ENCODE peak calls at places on chromosomes 6 and 20, in four cellular contexts. X is A549, P is A673, E is foreskin keratinocyte. K is an unnamed sample.

GRCh38 chr6:148852688-148853087 is 105.9 kb downstream of the UST start:
- DNase-seq in X (no peak), E (no peak), P (no peak), K (no peak)

GRCh38 chr20:3172933-3173581 is at the start of gene LZTS3:
- DNase-seq in P (peak; percentile 86), X (peak; percentile 62), E (no peak), K (peak; percentile 80)

GRCh38 chr20:24164360-24164759 is 175.8 kb upstream of the GGTLC1 start:
- DNase-seq in E (no peak), X (peak; percentile 19), P (peak; percentile 35), K (no peak)

GRCh38 chr6:114739656-114740055 is 396.8 kb upstream of the HS3ST5 start:
- DNase-seq in E (peak; percentile 52), P (no peak), X (no peak), K (no peak)

GRCh38 chr6:53986721-53987526 is 124.3 kb upstream of the MLIP start:
- DNase-seq in X (no peak), P (peak; percentile 50), E (peak; percentile 45), K (no peak)

GRCh38 chr6:125597411-125598253 is 151.8 kb upstream of the HEY2 start:
- DNase-seq in X (no peak), P (peak; percentile 6), E (peak; percentile 15), K (peak; percentile 78)

GRCh38 chr20:57499676-57500075 is 25.3 kb downstream of the CTCFL start:
- DNase-seq in X (no peak), P (no peak), E (no peak), K (no peak)

GRCh38 chr6:52691718-52692117 is 20.8 kb downstream of the TMEM14A start:
- DNase-seq in X (no peak), E (no peak), P (no peak), K (no peak)

GRCh38 chr6:35600659-35601125 is 88.0 kb upstream of the TULP1 start:
- DNase-seq in X (no peak), E (no peak), P (no peak), K (no peak)

GRCh38 chr6:1965596-1966224 is 279.7 kb downstream of the GMDS start:
- DNase-seq in E (no peak), P (no peak), X (no peak), K (no peak)

DNA sequence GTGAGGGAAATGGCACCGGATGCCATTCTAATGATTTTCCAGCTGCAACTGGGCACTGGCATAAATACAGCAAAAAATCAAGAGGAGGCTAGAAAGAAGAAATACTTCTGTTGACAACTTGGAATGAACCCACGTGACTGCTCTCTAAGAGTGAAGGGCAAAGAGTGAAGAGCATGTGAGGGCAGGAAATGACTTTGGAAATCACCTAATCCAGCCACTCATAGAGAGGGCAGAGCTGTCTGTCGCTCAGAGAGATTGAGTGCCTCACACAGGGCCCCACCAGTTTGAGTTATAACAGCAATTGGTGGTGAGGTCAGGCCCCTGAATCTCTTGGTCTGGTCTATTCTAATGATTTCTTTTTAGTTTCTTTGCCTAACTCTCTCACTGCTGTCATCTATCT is 3.9 kb upstream of the NEDD9 start:
- DNase-seq in E (peak; percentile 63), P (no peak), X (no peak), K (no peak)
- H3K4me1 ChIP-seq in E (peaks cover 15% of the 10 kb centered on the region), P (peaks cover 13% of the 10 kb centered on the region), X (peaks cover 16% of the 10 kb centered on the region), K (peaks cover 44% of the 10 kb centered on the region)

DNA sequence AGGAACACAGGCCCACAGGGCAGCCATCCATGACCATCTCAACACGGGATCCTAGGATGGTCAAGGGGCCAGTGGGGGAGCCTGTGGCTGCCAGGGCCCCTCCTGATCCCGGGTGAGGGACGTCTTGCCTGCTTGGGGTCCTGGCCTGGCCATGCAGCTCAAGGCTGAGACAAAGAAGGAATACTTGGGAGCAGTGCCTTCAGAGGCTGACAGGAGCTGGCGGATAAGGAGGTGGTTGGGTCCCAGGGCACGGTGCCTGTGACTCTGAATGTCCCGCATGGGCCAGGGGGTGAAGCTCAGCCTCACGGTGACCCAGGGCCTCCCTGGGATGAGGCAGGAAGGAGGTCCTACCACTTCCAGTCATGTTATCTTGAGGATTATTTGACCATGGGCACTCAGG is 95.2 kb downstream of the SMOC2 start:
- DNase-seq in X (no peak), P (no peak), E (no peak), K (no peak)
- H3K4me1 ChIP-seq in X (no peaks in the 10 kb centered on the region), P (no peaks in the 10 kb centered on the region), E (no peaks in the 10 kb centered on the region), K (no peaks in the 10 kb centered on the region)

GRCh38 chr6:83960704-83961103 is 72.9 kb upstream of the MRAP2 start:
- DNase-seq in X (no peak), E (no peak), P (no peak), K (no peak)
- H3K4me1 ChIP-seq in X (no peaks in the 10 kb centered on the region), E (no peaks in the 10 kb centered on the region), P (no peaks in the 10 kb centered on the region), K (no peaks in the 10 kb centered on the region)

GRCh38 chr20:34892671-34893070 is 16.3 kb downstream of the ACSS2 start:
- DNase-seq in P (no peak), E (no peak), X (no peak), K (no peak)

GRCh38 chr20:34894723-34895122 is 18.3 kb downstream of the ACSS2 start:
- DNase-seq in P (no peak), E (no peak), X (no peak), K (no peak)

GRCh38 chr20:34895465-34895864 is 19.1 kb downstream of the ACSS2 start:
- DNase-seq in P (no peak), E (no peak), X (no peak), K (no peak)

GRCh38 chr20:34891166-34892062 is 15.0 kb downstream of the ACSS2 start:
- DNase-seq in X (no peak), E (peak; percentile 83), P (no peak), K (no peak)

GRCh38 chr20:34896086-34896551 is 19.7 kb downstream of the ACSS2 start:
- DNase-seq in P (no peak), E (no peak), X (no peak), K (no peak)
- H3K4me1 ChIP-seq in P (no peaks in the 10 kb centered on the region), E (peaks cover 9% of the 10 kb centered on the region), X (peaks cover 13% of the 10 kb centered on the region), K (peaks cover 33% of the 10 kb centered on the region)

GRCh38 chr6:11367638-11368199 is 135.3 kb upstream of the NEDD9 start:
- DNase-seq in P (peak; percentile 64), X (peak; percentile 75), E (no peak), K (no peak)
- H3K4me1 ChIP-seq in P (peaks cover 10% of the 10 kb centered on the region), X (peaks cover 30% of the 10 kb centered on the region), E (peaks cover 38% of the 10 kb centered on the region), K (peaks cover 76% of the 10 kb centered on the region)

GRCh38 chr20:33664762-33665144 is 2.0 kb upstream of the ACTL10 start:
- DNase-seq in P (no peak), X (no peak), E (no peak), K (no peak)
- H3K4me1 ChIP-seq in P (peaks cover 27% of the 10 kb centered on the region), X (peaks cover 15% of the 10 kb centered on the region), E (no peaks in the 10 kb centered on the region), K (peaks cover 49% of the 10 kb centered on the region)

GRCh38 chr6:112882381-112882780 is 535.3 kb downstream of the RFPL4B start:
- DNase-seq in E (peak; percentile 44), X (no peak), P (peak; percentile 18), K (no peak)
- H3K4me1 ChIP-seq in E (no peaks in the 10 kb centered on the region), X (no peaks in the 10 kb centered on the region), P (peaks cover 21% of the 10 kb centered on the region), K (no peaks in the 10 kb centered on the region)

GRCh38 chr6:6635869-6636268 is 47.3 kb downstream of the LY86 start:
- DNase-seq in P (no peak), X (no peak), E (no peak), K (no peak)
- H3K4me1 ChIP-seq in P (peaks cover 4% of the 10 kb centered on the region), X (no peaks in the 10 kb centered on the region), E (no peaks in the 10 kb centered on the region), K (peaks cover 7% of the 10 kb centered on the region)

GRCh38 chr6:43269273-43270007 is 26.2 kb downstream of the TTBK1 start:
- DNase-seq in X (no peak), E (no peak), P (peak; percentile 47), K (no peak)
- H3K4me1 ChIP-seq in X (peaks cover 33% of the 10 kb centered on the region), E (no peaks in the 10 kb centered on the region), P (peaks cover 15% of the 10 kb centered on the region), K (peaks cover 10% of the 10 kb centered on the region)